ENCODE peak calls at places on chromosomes 16 and 17, in nine cellular contexts. M, H, A, T, Q, S, E, V and C are unnamed samples. For H3K4me1, the result is how much of the 10 kb centered on the place peaks cover.

GRCh38 chr16:30371248-30371816 is 1.0 kb upstream of the TBC1D10B start:
- DNase-seq in M (no peak), H (no peak), A (no peak), T (no peak), Q (no peak), S (no peak), E (no peak), V (no peak), C (no peak)

GRCh38 chr16:19138601-19139000 is 24.8 kb downstream of the ITPRIPL2 start:
- DNase-seq in M (no peak), H (no peak), A (no peak), T (no peak), Q (no peak), S (peak), E (peak), V (peak), C (peak)

GRCh38 chr17:20122236-20122879 is 113.2 kb downstream of the SPECC1 start:
- DNase-seq in M (no peak), H (no peak), A (no peak), T (no peak), Q (no peak), S (no peak), E (no peak), V (no peak), C (no peak)

GRCh38 chr17:83012161-83012800 is 67.1 kb upstream of the METRNL start:
- DNase-seq in M (no peak), H (no peak), A (no peak), T (no peak), Q (no peak), S (peak), E (no peak), V (no peak), C (no peak)

GRCh38 chr17:16381496-16381820 is 567 bp downstream of the UBB start:
- DNase-seq in M (no peak), H (no peak), A (no peak), T (no peak), Q (no peak), S (no peak), E (no peak), V (no peak), C (no peak)

GRCh38 chr16:49630783-49631182 is 225.1 kb downstream of the ZNF423 start:
- DNase-seq in M (no peak), H (no peak), A (no peak), T (no peak), Q (no peak), S (no peak), E (no peak), V (no peak), C (no peak)

GRCh38 chr16:82636958-82637357 is 10.2 kb downstream of the CDH13 start:
- DNase-seq in M (no peak), H (no peak), A (no peak), T (no peak), Q (no peak), S (no peak), E (no peak), V (no peak), C (no peak)

GRCh38 chr17:40613755-40614154 is 33.9 kb downstream of the SMARCE1 start:
- DNase-seq in M (no peak), H (no peak), A (no peak), T (no peak), Q (no peak), S (no peak), E (no peak), V (no peak), C (no peak)

GRCh38 chr16:1461146-1461545 is 13.7 kb downstream of the CLCN7 start:
- DNase-seq in M (no peak), H (no peak), A (no peak), T (no peak), Q (no peak), S (no peak), E (no peak), V (no peak), C (no peak)

GRCh38 chr17:12853921-12854320 is 64.6 kb downstream of the ARHGAP44 start:
- DNase-seq in M (no peak), H (no peak), A (no peak), T (no peak), Q (no peak), S (no peak), E (no peak), V (no peak), C (no peak)

GRCh38 chr16:19520861-19521331 is 1.0 kb downstream of the GDE1 start:
- DNase-seq in M (no peak), H (no peak), A (no peak), T (no peak), Q (no peak), S (no peak), E (no peak), V (no peak), C (no peak)

GRCh38 chr17:40348136-40348504 is 16.4 kb downstream of the GJD3 start:
- DNase-seq in M (no peak), H (no peak), A (no peak), T (no peak), Q (no peak), S (no peak), E (no peak), V (no peak), C (no peak)

GRCh38 chr16:49857423-49858181 is 1.7 kb upstream of the ZNF423 start:
- DNase-seq in M (peak), H (peak), A (no peak), T (peak), Q (no peak), S (peak), E (peak), V (no peak), C (peak)

GRCh38 chr17:27265333-27265732 is 28.6 kb upstream of the WSB1 start:
- DNase-seq in M (no peak), H (no peak), A (no peak), T (no peak), Q (no peak), S (no peak), E (no peak), V (no peak), C (no peak)

GRCh38 chr16:57627184-57627871 is 1.1 kb upstream of the ADGRG1 start:
- DNase-seq in M (peak), H (no peak), A (no peak), T (no peak), Q (no peak), S (peak), E (no peak), V (no peak), C (no peak)

GRCh38 chr16:3235856-3236669 is 1.1 kb upstream of the ZNF200 start:
- DNase-seq in M (peak), H (peak), A (no peak), T (peak), Q (no peak), S (no peak), E (no peak), V (no peak), C (no peak)

GRCh38 chr17:83065660-83066542 is 13.5 kb upstream of the METRNL start:
- DNase-seq in M (no peak), H (peak), A (no peak), T (peak), Q (no peak), S (no peak), E (peak), V (no peak), C (no peak)

GRCh38 chr17:31859487-31860008 is 504 bp upstream of the COPRS start:
- DNase-seq in M (peak), H (no peak), A (no peak), T (no peak), Q (no peak), S (peak), E (no peak), V (no peak), C (no peak)

GRCh38 chr17:69064476-69064875 is 3.7 kb upstream of the ABCA9 start:
- DNase-seq in M (no peak), H (no peak), A (no peak), T (no peak), Q (no peak), S (no peak), E (no peak), V (no peak), C (no peak)

GRCh38 chr16:4426021-4426684 is 485 bp downstream of the DNAJA3 start:
- DNase-seq in M (no peak), H (no peak), A (no peak), T (peak), Q (no peak), S (peak), E (no peak), V (no peak), C (no peak)

GRCh38 chr17:43220511-43221125 is 7.8 kb downstream of the CCDC200 start:
- DNase-seq in M (peak), H (no peak), A (no peak), T (peak), Q (no peak), S (no peak), E (no peak), V (no peak), C (no peak)

GRCh38 chr16:81105946-81106345 is 9.8 kb upstream of the GCSH start:
- DNase-seq in M (no peak), H (no peak), A (no peak), T (no peak), Q (no peak), S (no peak), E (no peak), V (no peak), C (no peak)

GRCh38 chr16:23949630-23950290 is 114.0 kb downstream of the PRKCB start:
- DNase-seq in M (no peak), H (no peak), A (no peak), T (peak), Q (no peak), S (no peak), E (no peak), V (no peak), C (no peak)

GRCh38 chr17:14760719-14761425 is 460.0 kb downstream of the HS3ST3B1 start:
- DNase-seq in M (no peak), H (no peak), A (no peak), T (no peak), Q (no peak), S (no peak), E (no peak), V (no peak), C (no peak)

GRCh38 chr17:66900126-66901010 is 64.1 kb upstream of the CACNG4 start:
- DNase-seq in M (no peak), H (no peak), A (no peak), T (peak), Q (no peak), S (peak), E (no peak), V (no peak), C (no peak)

GRCh38 chr17:78546476-78546875 is 30.7 kb downstream of the DNAH17 start:
- DNase-seq in M (no peak), H (no peak), A (no peak), T (no peak), Q (no peak), S (no peak), E (no peak), V (no peak), C (no peak)

GRCh38 chr17:73340093-73340596 is 28.3 kb upstream of the CDC42EP4 start:
- DNase-seq in M (no peak), H (no peak), A (no peak), T (no peak), Q (no peak), S (no peak), E (no peak), V (peak), C (peak)

GRCh38 chr16:30183961-30184429 is 593 bp downstream of the CORO1A start:
- DNase-seq in M (no peak), H (peak), A (no peak), T (peak), Q (no peak), S (peak), E (no peak), V (no peak), C (no peak)

GRCh38 chr16:13427943-13428342 is 492.0 kb upstream of the ERCC4 start:
- DNase-seq in M (no peak), H (no peak), A (no peak), T (no peak), Q (no peak), S (no peak), E (no peak), V (no peak), C (no peak)

GRCh38 chr16:79067600-79067999 is 532.9 kb downstream of the MAF start:
- DNase-seq in M (no peak), H (no peak), A (no peak), T (no peak), Q (no peak), S (no peak), E (no peak), V (no peak), C (no peak)

GRCh38 chr16:88479795-88480760 is 27.0 kb downstream of the ZFPM1 start:
- DNase-seq in M (no peak), H (peak), A (no peak), T (no peak), Q (no peak), S (no peak), E (no peak), V (no peak), C (no peak)

GRCh38 chr17:68457168-68457538 is at the start of gene WIPI1:
- DNase-seq in M (no peak), H (no peak), A (no peak), T (no peak), Q (no peak), S (no peak), E (peak), V (no peak), C (no peak)

GRCh38 chr17:54924405-54924804 is 23.8 kb downstream of the TOM1L1 start:
- DNase-seq in M (no peak), H (no peak), A (no peak), T (no peak), Q (no peak), S (no peak), E (no peak), V (no peak), C (no peak)

GRCh38 chr16:57938936-57939871 is 31.7 kb downstream of the CNGB1 start:
- DNase-seq in M (no peak), H (no peak), A (no peak), T (peak), Q (no peak), S (no peak), E (peak), V (no peak), C (peak)

GRCh38 chr17:80785477-80786178 is 206.0 kb upstream of the CHMP6 start:
- DNase-seq in M (no peak), H (no peak), A (no peak), T (peak), Q (no peak), S (no peak), E (no peak), V (no peak), C (no peak)

GRCh38 chr17:82238562-82239201 is 9.8 kb downstream of the SLC16A3 start:
- DNase-seq in M (no peak), H (no peak), A (no peak), T (peak), Q (no peak), S (no peak), E (peak), V (no peak), C (peak)

GRCh38 chr17:38560503-38561318 is 45.0 kb downstream of the SRCIN1 start:
- DNase-seq in M (peak), H (no peak), A (no peak), T (no peak), Q (no peak), S (no peak), E (no peak), V (no peak), C (no peak)

GRCh38 chr17:72038427-72038826 is 82.4 kb upstream of the SOX9 start:
- DNase-seq in M (no peak), H (no peak), A (no peak), T (no peak), Q (no peak), S (no peak), E (no peak), V (no peak), C (no peak)

GRCh38 chr17:72030067-72030899 is 90.5 kb upstream of the SOX9 start:
- DNase-seq in M (peak), H (peak), A (no peak), T (peak), Q (no peak), S (no peak), E (no peak), V (no peak), C (no peak)

GRCh38 chr17:72034000-72034399 is 86.8 kb upstream of the SOX9 start:
- DNase-seq in M (no peak), H (no peak), A (no peak), T (no peak), Q (no peak), S (no peak), E (no peak), V (no peak), C (no peak)

GRCh38 chr17:72031219-72031906 is 89.5 kb upstream of the SOX9 start:
- DNase-seq in M (no peak), H (no peak), A (no peak), T (no peak), Q (no peak), S (peak), E (no peak), V (no peak), C (no peak)

GRCh38 chr17:72033311-72033710 is 87.5 kb upstream of the SOX9 start:
- DNase-seq in M (no peak), H (no peak), A (no peak), T (no peak), Q (no peak), S (peak), E (no peak), V (no peak), C (no peak)
- TF ChIP-seq CTCF in M (no peak), H (no peak), A (no peak), T (no peak), Q (no peak), S (no peak), E (no peak), V (no peak), C (no peak)

GRCh38 chr16:67962135-67962534 is 6.3 kb downstream of the SLC12A4 start:
- DNase-seq in M (no peak), H (no peak), A (no peak), T (no peak), Q (no peak), S (no peak), E (no peak), V (no peak), C (no peak)

GRCh38 chr16:67966549-67967182 is 1.8 kb downstream of the SLC12A4 start:
- DNase-seq in M (peak), H (no peak), A (no peak), T (no peak), Q (no peak), S (no peak), E (no peak), V (no peak), C (peak)

GRCh38 chr16:67963325-67964321 is 4.8 kb downstream of the SLC12A4 start:
- DNase-seq in M (no peak), H (no peak), A (no peak), T (no peak), Q (no peak), S (no peak), E (no peak), V (no peak), C (no peak)

GRCh38 chr16:67965668-67966548 is 2.5 kb downstream of the SLC12A4 start:
- DNase-seq in M (no peak), H (no peak), A (no peak), T (no peak), Q (no peak), S (no peak), E (no peak), V (no peak), C (no peak)

DNA sequence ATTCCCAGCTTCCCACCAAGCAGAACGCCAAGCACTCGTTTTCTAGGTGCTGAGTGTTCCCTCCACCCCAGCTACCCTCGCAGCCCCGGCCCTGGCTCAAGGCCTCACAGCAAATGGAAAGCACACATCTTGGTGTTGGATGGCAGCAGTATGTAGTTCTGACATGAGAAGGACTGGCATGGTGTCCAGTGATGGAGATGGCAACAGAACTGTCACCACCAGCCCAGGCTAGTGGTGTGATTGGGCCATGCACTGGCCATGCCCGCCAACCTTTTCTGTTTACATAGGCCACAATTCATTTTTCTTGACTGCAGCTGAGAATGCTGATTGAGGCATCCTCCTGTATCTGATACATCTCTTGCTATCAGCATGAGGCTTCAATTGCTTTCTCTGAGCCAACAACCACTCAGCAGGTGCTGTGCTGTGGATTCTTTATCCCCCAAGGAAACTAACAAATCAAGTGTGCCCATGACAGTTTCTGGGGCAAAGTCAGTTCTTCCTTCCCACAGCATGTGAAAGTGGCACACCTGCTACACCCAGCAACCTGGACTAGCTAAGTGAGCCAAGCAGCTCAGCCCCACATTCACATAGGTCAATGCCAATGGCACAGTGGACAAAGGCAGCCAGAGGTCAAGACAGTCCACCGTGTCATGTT is 3.8 kb downstream of the SLC12A4 start:
- DNase-seq in M (no peak), H (no peak), A (no peak), T (no peak), Q (no peak), S (no peak), E (no peak), V (no peak), C (no peak)
- H3K4me1 ChIP-seq in M (under half), H (half or more), A (half or more), T (half or more), Q (half or more), S (under half), E (under half), V (half or more), C (half or more)

GRCh38 chr17:45246338-45246737 is 15.6 kb downstream of the SPATA32 start:
- DNase-seq in M (no peak), H (no peak), A (no peak), T (no peak), Q (no peak), S (no peak), E (no peak), V (no peak), C (no peak)

GRCh38 chr17:45244725-45245656 is 16.9 kb downstream of the SPATA32 start:
- DNase-seq in M (no peak), H (no peak), A (no peak), T (no peak), Q (no peak), S (no peak), E (no peak), V (no peak), C (no peak)

GRCh38 chr17:45248132-45248936 is 13.6 kb downstream of the SPATA32 start:
- DNase-seq in M (peak), H (peak), A (no peak), T (peak), Q (no peak), S (no peak), E (no peak), V (no peak), C (no peak)

GRCh38 chr17:45247429-45248131 is 14.3 kb downstream of the SPATA32 start:
- DNase-seq in M (peak), H (peak), A (peak), T (peak), Q (peak), S (peak), E (peak), V (peak), C (peak)

GRCh38 chr17:45246861-45247428 is 14.9 kb downstream of the SPATA32 start:
- DNase-seq in M (peak), H (no peak), A (no peak), T (peak), Q (no peak), S (peak), E (no peak), V (no peak), C (no peak)
- H3K4me3 ChIP-seq in M (peak), H (peak), A (peak), T (peak), Q (peak), S (peak), E (peak), V (peak), C (peak)

DNA sequence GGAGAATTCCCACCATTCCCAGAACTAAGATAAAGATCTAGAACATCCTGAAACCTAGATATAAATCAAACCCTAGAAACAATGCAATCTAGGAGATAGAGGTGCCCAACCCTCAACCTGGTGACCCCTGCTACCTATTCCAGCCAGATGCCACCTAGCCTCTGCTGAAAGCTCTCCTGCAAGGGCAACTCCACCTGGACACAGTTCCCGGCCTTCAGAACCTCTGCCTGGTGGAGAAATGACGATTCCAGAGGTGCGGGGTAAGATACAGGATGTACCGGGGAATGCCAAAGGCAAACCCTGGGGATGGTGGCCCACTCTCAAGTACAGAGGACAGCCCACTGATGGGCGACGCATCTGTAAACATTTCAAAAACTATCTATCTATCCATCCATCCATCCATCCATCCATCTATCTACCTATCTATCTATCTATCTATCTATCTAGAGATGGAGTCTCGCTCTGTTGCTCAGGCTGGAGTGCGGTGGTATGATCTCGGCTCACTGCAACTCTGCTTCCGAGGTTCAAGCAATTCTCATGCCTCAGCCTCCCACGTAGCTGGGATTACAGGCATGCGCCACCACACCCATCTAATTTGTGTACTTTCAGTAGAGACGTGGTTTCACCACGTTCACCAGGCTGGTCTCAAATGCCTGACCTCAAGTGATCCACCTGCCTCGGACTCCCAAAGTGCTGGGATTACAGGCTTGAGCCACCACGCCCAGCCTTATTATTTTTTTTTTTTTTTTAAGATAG is 19.0 kb downstream of the MEAK7 start:
- DNase-seq in M (no peak), H (no peak), A (no peak), T (peak), Q (no peak), S (no peak), E (no peak), V (no peak), C (peak)
- TF ChIP-seq CTCF in M (no peak), H (no peak), A (no peak), T (no peak), Q (no peak), S (no peak), E (no peak), V (no peak), C (no peak)